ENCODE peak calls at places on chromosomes 3 and 15, in four cellular contexts. G is CD4-positive, alpha-beta T cell; H is psoas muscle; A is colonic mucosa. D is an unnamed sample.

GRCh38 chr3:156681003-156681402 is 6.6 kb downstream of the TIPARP start:
- DNase-seq in G (no peak), A (no peak), H (no peak), D (peak; percentile 82)

GRCh38 chr3:140341817-140342403 is 336.0 kb upstream of the TRIM42 start:
- DNase-seq in A (no peak), H (no peak), G (no peak), D (no peak)

GRCh38 chr3:43870844-43871626 is 180.3 kb downstream of the ABHD5 start:
- DNase-seq in H (no peak), G (no peak), A (no peak), D (no peak)

GRCh38 chr3:14700891-14701290 is 25.9 kb downstream of the C3orf20 start:
- DNase-seq in A (no peak), G (no peak), H (no peak), D (no peak)

GRCh38 chr3:155302476-155302875 is 9.0 kb upstream of the STRIT1 start:
- DNase-seq in H (no peak), A (no peak), G (no peak), D (no peak)

GRCh38 chr15:40104865-40105516 is 3.7 kb downstream of the BMF start:
- DNase-seq in G (peak; percentile 71), A (peak; percentile 94), H (peak; percentile 95), D (peak; percentile 94)

GRCh38 chr15:56250626-56251025 is 6.9 kb upstream of the RFX7 start:
- DNase-seq in H (no peak), G (no peak), A (no peak), D (no peak)

GRCh38 chr3:183637106-183637486 is 1.7 kb downstream of the KLHL24 start:
- DNase-seq in H (no peak), G (no peak), A (no peak), D (no peak)

GRCh38 chr3:15269091-15269989 is 63.0 kb downstream of the SH3BP5 start:
- DNase-seq in H (peak; percentile 91), G (peak; percentile 85), A (peak; percentile 64), D (peak; percentile 84)

GRCh38 chr15:49415171-49415570 is 7.9 kb upstream of the FGF7 start:
- DNase-seq in A (no peak), G (no peak), H (no peak), D (no peak)

GRCh38 chr3:140206196-140207040 is 271.4 kb downstream of the CLSTN2 start:
- DNase-seq in H (no peak), A (no peak), G (no peak), D (peak; percentile 17)

GRCh38 chr15:70480196-70480856 is 283.0 kb downstream of the UACA start:
- DNase-seq in A (no peak), G (peak; percentile 35), H (no peak), D (no peak)

GRCh38 chr3:55585856-55586255 is 98.8 kb upstream of the WNT5A start:
- DNase-seq in G (no peak), H (no peak), A (no peak), D (no peak)

GRCh38 chr3:171459130-171459941 is 869 bp downstream of the TNIK start:
- DNase-seq in H (peak; percentile 63), G (peak; percentile 49), A (peak; percentile 78), D (peak; percentile 40)
- H3K27me3 ChIP-seq in H (no peaks in the 10 kb centered on the region), G (no peaks in the 10 kb centered on the region), A (no peaks in the 10 kb centered on the region), D (no peaks in the 10 kb centered on the region)

GRCh38 chr3:151008699-151009098 is 36.2 kb upstream of the CLRN1 start:
- DNase-seq in H (no peak), A (no peak), G (no peak), D (no peak)
- TF ChIP-seq CTCF in H (no peak), A (no peak), G (no peak), D (no peak)

DNA sequence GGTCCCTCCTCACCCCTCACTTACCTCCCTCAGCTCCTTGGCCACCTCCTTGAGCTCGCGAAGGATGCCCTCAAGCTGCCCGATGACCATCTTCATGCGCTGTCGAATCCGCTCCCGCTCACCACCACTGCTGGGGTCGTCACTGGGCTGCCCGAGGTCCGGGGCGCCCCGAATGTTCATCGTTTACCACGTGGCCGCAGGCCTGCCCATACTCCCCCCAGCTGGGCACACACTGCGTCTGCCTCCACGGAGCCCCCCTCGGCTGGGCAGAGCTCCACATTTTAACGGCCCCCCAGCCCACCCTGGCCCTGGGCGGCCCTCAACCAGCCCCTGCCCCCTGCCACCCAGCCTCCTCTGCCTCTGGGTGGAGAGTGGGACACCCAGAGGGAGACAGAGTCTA is 2.2 kb downstream of the INSYN1 start:
- DNase-seq in A (no peak), G (no peak), H (no peak), D (no peak)
- H3K27me3 ChIP-seq in A (peaks cover 36% of the 10 kb centered on the region), G (peaks cover 69% of the 10 kb centered on the region), H (peaks cover 8% of the 10 kb centered on the region), D (peaks cover 14% of the 10 kb centered on the region)

DNA sequence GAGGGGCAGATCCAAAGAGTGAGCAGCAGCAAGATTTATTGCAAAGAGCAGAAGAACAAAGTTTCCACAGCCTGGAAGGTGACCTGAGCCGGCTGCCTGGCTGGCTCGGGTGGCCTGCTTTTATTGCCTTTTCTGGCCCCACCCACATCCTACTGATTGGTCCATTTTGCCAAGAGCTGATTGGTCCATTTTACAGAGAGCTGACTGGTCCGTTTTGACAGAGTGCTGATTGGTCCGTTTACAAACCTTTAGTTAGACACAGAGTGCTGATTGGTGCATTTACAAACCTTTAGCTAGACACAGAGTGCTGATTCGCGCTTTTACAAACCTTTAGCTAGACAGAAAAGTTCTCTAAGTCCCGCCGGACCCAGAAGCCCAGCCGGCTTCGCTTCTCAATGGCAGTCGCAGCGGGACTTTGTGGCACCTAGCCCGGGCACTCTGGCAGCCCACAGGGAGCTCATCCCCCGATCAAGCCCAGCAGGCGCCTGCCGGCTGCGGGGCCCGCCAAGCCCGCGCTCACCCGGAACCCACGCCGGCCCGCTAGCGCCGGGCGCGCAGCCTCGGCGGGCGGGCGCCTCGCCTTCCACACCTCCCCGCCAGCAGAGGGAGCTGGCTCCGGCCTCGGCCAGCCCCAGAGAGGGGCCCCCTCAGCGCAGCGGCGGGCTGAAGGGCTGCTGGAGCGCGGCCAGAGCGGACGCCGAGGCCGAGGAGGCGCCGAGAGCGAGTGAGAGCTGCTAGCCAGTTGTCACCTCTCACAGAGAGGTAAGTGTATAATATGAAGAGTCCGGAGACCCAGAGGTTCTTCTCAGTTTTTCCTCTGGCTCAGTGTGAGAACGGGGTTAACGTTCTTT is 339.2 kb downstream of the CHL1 start:
- DNase-seq in A (peak; percentile 21), H (peak; percentile 73), G (no peak), D (no peak)
- TF ChIP-seq CTCF in A (no peak), H (peak; percentile 6), G (no peak), D (peak; percentile 31)

GRCh38 chr3:159798951-159799350 is 189.7 kb upstream of the IL12A start:
- DNase-seq in A (no peak), H (no peak), G (no peak), D (no peak)
- H3K27me3 ChIP-seq in A (no peaks in the 10 kb centered on the region), H (no peaks in the 10 kb centered on the region), G (no peaks in the 10 kb centered on the region), D (no peaks in the 10 kb centered on the region)

DNA sequence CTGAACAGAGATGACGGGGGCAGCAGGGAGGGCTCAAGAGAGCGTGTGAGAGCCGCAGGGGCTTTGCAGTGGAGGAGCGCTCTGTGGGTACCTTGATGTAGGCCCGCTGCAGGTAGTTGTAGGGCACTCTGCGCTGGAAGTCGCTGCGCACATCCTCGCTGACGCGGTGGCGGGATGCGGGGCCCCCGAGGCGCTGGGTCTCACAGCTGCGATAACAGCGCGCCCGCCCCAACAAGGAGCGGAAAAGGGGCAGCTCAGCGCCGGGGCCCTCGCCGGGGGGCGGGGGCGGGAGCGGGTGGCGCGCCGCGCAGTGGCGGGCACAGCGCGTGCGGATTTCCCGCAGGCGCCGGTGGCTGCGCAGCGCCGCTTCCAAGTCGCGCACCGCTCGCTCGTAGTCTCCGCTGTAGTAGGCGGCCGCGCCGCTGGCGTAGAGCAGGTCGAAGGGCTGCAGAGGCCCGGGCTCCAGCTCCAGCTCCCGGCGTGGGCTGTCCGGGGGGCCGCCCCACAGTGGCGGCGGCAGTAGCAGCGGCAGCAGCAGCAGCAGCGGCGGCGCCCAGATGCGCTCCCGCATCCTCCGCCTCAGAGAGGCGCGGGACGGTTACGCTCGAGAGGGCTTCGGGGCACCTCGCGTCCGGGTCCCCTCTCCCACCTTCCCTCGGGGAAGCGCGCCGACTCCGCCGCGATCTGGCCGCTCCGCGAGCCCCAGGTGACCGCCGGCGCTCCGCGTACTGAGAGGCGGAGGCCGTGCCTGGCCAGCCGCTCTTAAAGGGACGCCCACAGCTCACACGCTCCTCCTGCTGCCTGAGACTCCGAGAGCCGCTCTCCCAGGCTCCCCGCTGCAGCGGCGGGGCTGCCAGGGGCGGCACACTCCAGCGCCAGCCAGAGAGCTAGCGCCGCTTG is at the start of gene P3H2:
- DNase-seq in H (peak; percentile 82), A (peak; percentile 78), G (no peak), D (peak; percentile 80)
- TF ChIP-seq CTCF in H (peak; percentile 40), A (no peak), G (no peak), D (peak; percentile 65)

DNA sequence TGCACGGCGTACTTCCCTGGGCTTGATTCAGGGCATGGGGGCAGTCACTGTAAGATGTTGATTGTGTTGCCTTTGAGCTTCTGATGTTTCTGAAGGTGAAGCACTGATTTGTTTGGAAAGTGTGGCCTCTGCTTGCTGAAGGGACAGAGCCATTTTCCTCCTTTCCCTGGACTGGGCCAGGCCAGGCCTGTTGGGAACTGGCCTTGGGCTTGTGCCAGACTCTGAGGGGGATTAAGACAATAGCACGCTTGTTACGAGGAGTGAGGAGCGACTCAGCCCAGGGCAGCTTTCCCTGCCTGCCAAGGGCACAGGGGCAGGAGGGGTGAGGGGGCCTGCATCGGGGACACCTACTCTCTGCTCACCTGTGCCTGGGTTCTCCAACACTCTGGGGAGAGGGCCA is 42.9 kb downstream of the LINGO1 start:
- DNase-seq in G (no peak), H (no peak), A (no peak), D (no peak)
- H3K27me3 ChIP-seq in G (no peaks in the 10 kb centered on the region), H (no peaks in the 10 kb centered on the region), A (no peaks in the 10 kb centered on the region), D (no peaks in the 10 kb centered on the region)

DNA sequence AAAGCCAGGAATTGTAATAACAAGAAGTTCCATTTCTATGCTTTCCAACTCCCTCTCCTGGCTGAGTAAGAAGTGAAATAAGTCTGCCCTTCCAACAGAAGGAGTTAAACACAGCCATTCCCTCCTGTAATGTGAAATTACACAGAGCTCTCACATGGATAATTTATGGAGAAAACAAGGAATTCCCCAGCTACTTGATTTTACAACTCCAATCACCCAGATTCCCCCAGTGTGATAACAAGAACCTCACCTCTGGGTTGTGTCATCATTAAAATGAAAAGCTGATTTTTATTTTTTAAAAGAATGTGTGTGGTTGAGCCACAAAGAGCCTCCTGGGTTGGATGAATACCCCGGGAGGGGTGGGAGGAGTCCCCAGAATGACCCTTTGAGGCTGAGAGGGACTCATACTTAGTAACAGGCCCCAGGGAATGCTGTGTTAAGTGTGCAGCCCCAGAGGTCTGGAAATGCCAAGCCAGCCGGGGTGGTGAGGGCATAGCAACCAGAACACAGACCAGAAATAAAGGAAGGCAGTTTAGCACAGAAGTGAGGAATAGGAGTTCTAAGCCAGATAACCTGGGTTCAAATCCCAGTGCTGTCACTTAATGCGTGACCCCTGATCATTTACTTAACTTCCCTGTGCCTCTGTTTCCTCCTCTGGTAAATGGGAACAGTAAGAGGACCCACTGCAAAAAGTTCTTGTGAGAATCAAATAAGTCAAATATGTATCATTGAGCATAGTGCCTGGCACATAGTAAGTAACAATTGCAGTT is 124.9 kb upstream of the ARHGEF3 start:
- DNase-seq in H (no peak), A (no peak), G (no peak), D (no peak)
- TF ChIP-seq CTCF in H (no peak), A (no peak), G (no peak), D (no peak)

GRCh38 chr3:130846181-130846580 is 47.7 kb upstream of the ATP2C1 start:
- DNase-seq in G (no peak), A (no peak), H (no peak), D (no peak)

GRCh38 chr3:130850846-130851245 is 43.0 kb upstream of the ATP2C1 start:
- DNase-seq in A (no peak), G (no peak), H (no peak), D (no peak)

GRCh38 chr3:130844462-130844861 is 49.4 kb upstream of the ATP2C1 start:
- DNase-seq in H (no peak), A (no peak), G (no peak), D (no peak)

GRCh38 chr3:130850044-130850797 is 43.7 kb upstream of the ATP2C1 start:
- DNase-seq in G (no peak), A (no peak), H (no peak), D (peak; percentile 36)

GRCh38 chr3:130849111-130849552 is 44.8 kb upstream of the ATP2C1 start:
- DNase-seq in H (peak; percentile 71), A (peak; percentile 79), G (no peak), D (no peak)
- H3K27me3 ChIP-seq in H (no peaks in the 10 kb centered on the region), A (no peaks in the 10 kb centered on the region), G (no peaks in the 10 kb centered on the region), D (no peaks in the 10 kb centered on the region)

D was measured in heart right ventricle.